ENCODE peak calls at places on chromosome 4, in six cellular contexts. One of them, this sample, is unnamed. For H3K9me3 and H3K4me1, the result is how much of the 10 kb centered on the place peaks cover.

GRCh38 chr4:24434193-24434728 is 150.1 kb downstream of the DHX15 start:
- DNase-seq in body of pancreas: no peak
- DNase-seq in naive thymus-derived CD4-positive, alpha-beta T cell: no peak
- DNase-seq in fibroblast of lung: no peak
- DNase-seq in IMR-90: no peak
- DNase-seq in MM.1S: no peak
- DNase-seq in this sample: no peak

GRCh38 chr4:118325443-118325842 is 27.4 kb downstream of the PRSS12 start:
- DNase-seq in body of pancreas: no peak
- DNase-seq in naive thymus-derived CD4-positive, alpha-beta T cell: no peak
- DNase-seq in fibroblast of lung: no peak
- DNase-seq in IMR-90: no peak
- DNase-seq in MM.1S: no peak
- DNase-seq in this sample: no peak

GRCh38 chr4:25861951-25862410 is 807 bp downstream of the SEL1L3 start:
- DNase-seq in body of pancreas: peak
- DNase-seq in naive thymus-derived CD4-positive, alpha-beta T cell: peak
- DNase-seq in fibroblast of lung: peak
- DNase-seq in IMR-90: peak
- DNase-seq in MM.1S: peak
- DNase-seq in this sample: no peak

GRCh38 chr4:145557720-145558119 is 61.5 kb upstream of the MMAA start:
- DNase-seq in body of pancreas: peak
- DNase-seq in naive thymus-derived CD4-positive, alpha-beta T cell: peak
- DNase-seq in fibroblast of lung: peak
- DNase-seq in IMR-90: peak
- DNase-seq in MM.1S: peak
- DNase-seq in this sample: peak

GRCh38 chr4:6308890-6309643 is 39.4 kb downstream of the WFS1 start:
- DNase-seq in body of pancreas: no peak
- DNase-seq in naive thymus-derived CD4-positive, alpha-beta T cell: no peak
- DNase-seq in fibroblast of lung: peak
- DNase-seq in IMR-90: no peak
- DNase-seq in MM.1S: no peak
- DNase-seq in this sample: no peak

GRCh38 chr4:52657630-52658501 is 1.2 kb downstream of the USP46 start:
- DNase-seq in body of pancreas: peak
- DNase-seq in naive thymus-derived CD4-positive, alpha-beta T cell: no peak
- DNase-seq in fibroblast of lung: peak
- DNase-seq in IMR-90: peak
- DNase-seq in MM.1S: no peak
- DNase-seq in this sample: no peak

GRCh38 chr4:158656439-158656838 is 15.2 kb downstream of the C4orf46 start:
- DNase-seq in body of pancreas: no peak
- DNase-seq in naive thymus-derived CD4-positive, alpha-beta T cell: no peak
- DNase-seq in fibroblast of lung: no peak
- DNase-seq in IMR-90: no peak
- DNase-seq in MM.1S: no peak
- DNase-seq in this sample: no peak

GRCh38 chr4:24722026-24722568 is 73.3 kb upstream of the SOD3 start:
- DNase-seq in body of pancreas: no peak
- DNase-seq in naive thymus-derived CD4-positive, alpha-beta T cell: no peak
- DNase-seq in fibroblast of lung: no peak
- DNase-seq in IMR-90: no peak
- DNase-seq in MM.1S: no peak
- DNase-seq in this sample: no peak

GRCh38 chr4:3075652-3075981 is 1.1 kb downstream of the HTT start:
- DNase-seq in body of pancreas: no peak
- DNase-seq in naive thymus-derived CD4-positive, alpha-beta T cell: no peak
- DNase-seq in fibroblast of lung: no peak
- DNase-seq in IMR-90: no peak
- DNase-seq in MM.1S: no peak
- DNase-seq in this sample: no peak

GRCh38 chr4:98482847-98483806 is 175.3 kb downstream of the TSPAN5 start:
- DNase-seq in body of pancreas: no peak
- DNase-seq in naive thymus-derived CD4-positive, alpha-beta T cell: no peak
- DNase-seq in fibroblast of lung: peak
- DNase-seq in IMR-90: peak
- DNase-seq in MM.1S: no peak
- DNase-seq in this sample: peak

GRCh38 chr4:111689214-111689613 is 456.0 kb upstream of the FAM241A start:
- DNase-seq in body of pancreas: peak
- DNase-seq in naive thymus-derived CD4-positive, alpha-beta T cell: no peak
- DNase-seq in fibroblast of lung: peak
- DNase-seq in IMR-90: peak
- DNase-seq in MM.1S: no peak
- DNase-seq in this sample: no peak

GRCh38 chr4:147780137-147780777 is 48.4 kb downstream of the ARHGAP10 start:
- DNase-seq in body of pancreas: no peak
- DNase-seq in naive thymus-derived CD4-positive, alpha-beta T cell: no peak
- DNase-seq in fibroblast of lung: no peak
- DNase-seq in IMR-90: no peak
- DNase-seq in MM.1S: peak
- DNase-seq in this sample: no peak

GRCh38 chr4:126697748-126698147 is 935.0 kb upstream of the INTU start:
- DNase-seq in body of pancreas: no peak
- DNase-seq in naive thymus-derived CD4-positive, alpha-beta T cell: no peak
- DNase-seq in fibroblast of lung: peak
- DNase-seq in IMR-90: peak
- DNase-seq in MM.1S: no peak
- DNase-seq in this sample: no peak

GRCh38 chr4:155973639-155974475 is 20.2 kb upstream of the CTSO start:
- DNase-seq in body of pancreas: no peak
- DNase-seq in naive thymus-derived CD4-positive, alpha-beta T cell: no peak
- DNase-seq in fibroblast of lung: peak
- DNase-seq in IMR-90: peak
- DNase-seq in MM.1S: no peak
- DNase-seq in this sample: peak

GRCh38 chr4:184993243-184993642 is 25.0 kb upstream of the HELT start:
- DNase-seq in body of pancreas: no peak
- DNase-seq in naive thymus-derived CD4-positive, alpha-beta T cell: no peak
- DNase-seq in fibroblast of lung: no peak
- DNase-seq in IMR-90: no peak
- DNase-seq in MM.1S: no peak
- DNase-seq in this sample: no peak

GRCh38 chr4:95362906-95363578 is 185.7 kb downstream of the UNC5C start:
- DNase-seq in body of pancreas: no peak
- DNase-seq in naive thymus-derived CD4-positive, alpha-beta T cell: no peak
- DNase-seq in fibroblast of lung: peak
- DNase-seq in IMR-90: peak
- DNase-seq in MM.1S: peak
- DNase-seq in this sample: peak

GRCh38 chr4:109721033-109721432 is 8.8 kb downstream of the PLA2G12A start:
- DNase-seq in body of pancreas: no peak
- DNase-seq in naive thymus-derived CD4-positive, alpha-beta T cell: no peak
- DNase-seq in fibroblast of lung: peak
- DNase-seq in IMR-90: peak
- DNase-seq in MM.1S: no peak
- DNase-seq in this sample: peak

DNA sequence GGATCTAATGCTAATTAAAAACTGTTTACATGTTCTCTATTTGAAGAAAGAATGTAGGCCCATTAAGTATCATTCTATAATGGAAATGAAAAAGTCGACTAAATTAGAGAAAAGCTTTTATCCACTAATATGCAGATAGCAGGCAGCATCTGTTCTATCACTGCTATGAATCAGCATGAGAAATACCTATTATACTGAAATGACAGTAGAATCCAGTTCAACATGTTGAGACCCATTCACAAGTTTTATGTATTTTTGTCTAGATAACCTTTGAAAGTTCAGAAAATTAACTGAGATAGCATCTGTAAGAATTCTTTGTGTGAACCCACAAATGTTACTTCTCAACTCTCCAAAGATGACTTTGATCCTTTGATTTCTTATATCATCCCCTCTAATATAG is 1254.4 kb upstream of the ADGRL3 start:
- DNase-seq in body of pancreas: no peak
- DNase-seq in naive thymus-derived CD4-positive, alpha-beta T cell: no peak
- DNase-seq in fibroblast of lung: no peak
- DNase-seq in IMR-90: no peak
- DNase-seq in MM.1S: no peak
- DNase-seq in this sample: no peak
- H3K9me3 ChIP-seq in body of pancreas: under half
- H3K9me3 ChIP-seq in naive thymus-derived CD4-positive, alpha-beta T cell: under half
- H3K9me3 ChIP-seq in fibroblast of lung: under half
- H3K9me3 ChIP-seq in IMR-90: under half
- H3K9me3 ChIP-seq in MM.1S: under half
- H3K9me3 ChIP-seq in this sample: under half

GRCh38 chr4:15695764-15696163 is 7.1 kb upstream of the BST1 start:
- DNase-seq in body of pancreas: no peak
- DNase-seq in naive thymus-derived CD4-positive, alpha-beta T cell: no peak
- DNase-seq in fibroblast of lung: peak
- DNase-seq in IMR-90: no peak
- DNase-seq in MM.1S: no peak
- DNase-seq in this sample: no peak

GRCh38 chr4:15696866-15697265 is 6.0 kb upstream of the BST1 start:
- DNase-seq in body of pancreas: no peak
- DNase-seq in naive thymus-derived CD4-positive, alpha-beta T cell: no peak
- DNase-seq in fibroblast of lung: no peak
- DNase-seq in IMR-90: no peak
- DNase-seq in MM.1S: no peak
- DNase-seq in this sample: no peak

GRCh38 chr4:15694431-15694830 is 8.4 kb upstream of the BST1 start:
- DNase-seq in body of pancreas: no peak
- DNase-seq in naive thymus-derived CD4-positive, alpha-beta T cell: no peak
- DNase-seq in fibroblast of lung: peak
- DNase-seq in IMR-90: no peak
- DNase-seq in MM.1S: no peak
- DNase-seq in this sample: no peak

GRCh38 chr4:15691346-15692140 is 9.9 kb downstream of the FAM200B start:
- DNase-seq in body of pancreas: no peak
- DNase-seq in naive thymus-derived CD4-positive, alpha-beta T cell: no peak
- DNase-seq in fibroblast of lung: peak
- DNase-seq in IMR-90: peak
- DNase-seq in MM.1S: no peak
- DNase-seq in this sample: peak

GRCh38 chr4:15695240-15695699 is 7.6 kb upstream of the BST1 start:
- DNase-seq in body of pancreas: no peak
- DNase-seq in naive thymus-derived CD4-positive, alpha-beta T cell: no peak
- DNase-seq in fibroblast of lung: peak
- DNase-seq in IMR-90: peak
- DNase-seq in MM.1S: no peak
- DNase-seq in this sample: peak
- H3K4me1 ChIP-seq in body of pancreas: under half
- H3K4me1 ChIP-seq in naive thymus-derived CD4-positive, alpha-beta T cell: under half
- H3K4me1 ChIP-seq in fibroblast of lung: under half
- H3K4me1 ChIP-seq in IMR-90: under half
- H3K4me1 ChIP-seq in MM.1S: under half
- H3K4me1 ChIP-seq in this sample: under half

DNA sequence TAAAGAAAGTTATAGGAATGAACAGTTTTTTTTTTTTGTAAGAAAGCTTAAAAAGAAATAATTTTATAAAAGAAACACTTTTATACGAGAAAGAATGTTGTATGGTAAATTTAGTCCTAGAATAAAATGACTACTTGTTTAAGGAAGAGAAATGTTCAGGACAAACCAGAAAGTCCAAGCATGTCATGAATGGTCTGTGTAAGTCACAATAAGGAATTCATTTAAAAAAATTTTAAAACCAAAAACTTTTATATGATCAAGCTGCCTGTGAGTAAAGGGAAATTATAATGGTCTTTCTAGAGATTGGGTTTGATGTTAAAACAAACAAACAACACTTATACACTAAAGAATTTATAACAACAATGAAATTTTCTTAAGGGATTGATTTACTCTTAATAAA is 858.9 kb upstream of the PCDH7 start:
- DNase-seq in body of pancreas: no peak
- DNase-seq in naive thymus-derived CD4-positive, alpha-beta T cell: no peak
- DNase-seq in fibroblast of lung: no peak
- DNase-seq in IMR-90: no peak
- DNase-seq in MM.1S: no peak
- DNase-seq in this sample: no peak
- H3K9me3 ChIP-seq in body of pancreas: under half
- H3K9me3 ChIP-seq in naive thymus-derived CD4-positive, alpha-beta T cell: under half
- H3K9me3 ChIP-seq in fibroblast of lung: under half
- H3K9me3 ChIP-seq in IMR-90: under half
- H3K9me3 ChIP-seq in MM.1S: under half
- H3K9me3 ChIP-seq in this sample: under half

GRCh38 chr4:917466-917865 is 14.7 kb downstream of the GAK start:
- DNase-seq in body of pancreas: no peak
- DNase-seq in naive thymus-derived CD4-positive, alpha-beta T cell: no peak
- DNase-seq in fibroblast of lung: no peak
- DNase-seq in IMR-90: no peak
- DNase-seq in MM.1S: no peak
- DNase-seq in this sample: no peak
- H3K4me1 ChIP-seq in body of pancreas: under half
- H3K4me1 ChIP-seq in naive thymus-derived CD4-positive, alpha-beta T cell: under half
- H3K4me1 ChIP-seq in fibroblast of lung: under half
- H3K4me1 ChIP-seq in IMR-90: under half
- H3K4me1 ChIP-seq in MM.1S: under half
- H3K4me1 ChIP-seq in this sample: under half

GRCh38 chr4:154064244-154064643 is 275.4 kb upstream of the SFRP2 start:
- DNase-seq in body of pancreas: no peak
- DNase-seq in naive thymus-derived CD4-positive, alpha-beta T cell: no peak
- DNase-seq in fibroblast of lung: no peak
- DNase-seq in IMR-90: no peak
- DNase-seq in MM.1S: no peak
- DNase-seq in this sample: no peak
- H3K9me3 ChIP-seq in body of pancreas: under half
- H3K9me3 ChIP-seq in naive thymus-derived CD4-positive, alpha-beta T cell: under half
- H3K9me3 ChIP-seq in fibroblast of lung: under half
- H3K9me3 ChIP-seq in IMR-90: under half
- H3K9me3 ChIP-seq in MM.1S: under half
- H3K9me3 ChIP-seq in this sample: under half

GRCh38 chr4:173525118-173526033 is 4.7 kb downstream of the HAND2 start:
- DNase-seq in body of pancreas: no peak
- DNase-seq in naive thymus-derived CD4-positive, alpha-beta T cell: no peak
- DNase-seq in fibroblast of lung: no peak
- DNase-seq in IMR-90: no peak
- DNase-seq in MM.1S: no peak
- DNase-seq in this sample: no peak
- H3K4me1 ChIP-seq in body of pancreas: under half
- H3K4me1 ChIP-seq in naive thymus-derived CD4-positive, alpha-beta T cell: under half
- H3K4me1 ChIP-seq in fibroblast of lung: under half
- H3K4me1 ChIP-seq in IMR-90: under half
- H3K4me1 ChIP-seq in MM.1S: under half
- H3K4me1 ChIP-seq in this sample: under half